ENCODE peak calls at places on chromosomes 13 and 19, in nine cellular contexts. K is OCI-LY7, O is esophagus muscularis mucosa, S is GM23338, C is HAP-1, P is breast epithelium, I is IMR-90, L is HCT116, N is heart right ventricle. B is an unnamed sample.
A peak's percentile ranks its signal among the peaks of the same experiment; 100 is the strongest.

GRCh38 chr19:32652893-32653625 is 21.9 kb downstream of the ANKRD27 start:
- DNase-seq in O (no peak), N (peak; percentile 80), K (no peak), L (no peak), P (peak; percentile 59), C (no peak), I (peak; percentile 81), S (no peak), B (no peak)

GRCh38 chr13:62875118-62875640 is 1459.5 kb upstream of the PCDH20 start:
- DNase-seq in P (no peak), S (no peak), I (no peak), O (no peak), C (no peak), K (no peak), N (no peak), L (no peak), B (no peak)

GRCh38 chr13:99505814-99506269 is 4.6 kb downstream of the TM9SF2 start:
- DNase-seq in P (no peak), K (no peak), N (no peak), I (peak; percentile 63), L (no peak), C (no peak), S (no peak), O (no peak), B (peak; percentile 51)

GRCh38 chr19:50266896-50267295 is 62.3 kb downstream of the KCNC3 start:
- DNase-seq in K (peak; percentile 54), C (no peak), I (no peak), P (no peak), N (no peak), S (peak; percentile 96), O (no peak), L (peak; percentile 47), B (no peak)

GRCh38 chr13:113145911-113146598 is 12.4 kb upstream of the PROZ start:
- DNase-seq in L (no peak), C (no peak), S (no peak), O (no peak), P (no peak), I (no peak), N (no peak), K (no peak), B (no peak)

GRCh38 chr19:23286477-23286876 is 36.3 kb upstream of the ZNF724 start:
- DNase-seq in C (no peak), K (peak; percentile 69), I (no peak), N (no peak), P (no peak), L (no peak), S (peak; percentile 79), O (peak; percentile 17), B (no peak)

GRCh38 chr19:42301646-42302204 is at the start of gene PRR19:
- DNase-seq in I (no peak), O (no peak), N (no peak), C (no peak), L (no peak), K (peak; percentile 50), S (peak; percentile 57), P (no peak), B (no peak)

GRCh38 chr13:107867701-107868661 is 347.4 kb downstream of the LIG4 start:
- DNase-seq in N (no peak), O (no peak), I (peak; percentile 57), C (peak; percentile 49), K (no peak), S (peak; percentile 83), P (no peak), L (no peak), B (no peak)

GRCh38 chr19:50280983-50281382 is 48.2 kb downstream of the KCNC3 start:
- DNase-seq in I (no peak), S (no peak), L (no peak), O (no peak), N (no peak), P (no peak), C (no peak), K (no peak), B (no peak)

GRCh38 chr13:39433705-39434104 is 169.3 kb downstream of the LHFPL6 start:
- DNase-seq in S (no peak), P (no peak), K (no peak), L (no peak), C (no peak), I (no peak), N (no peak), O (no peak), B (no peak)

GRCh38 chr13:112674412-112675383 is 15.1 kb upstream of the ATP11A start:
- DNase-seq in K (no peak), O (no peak), S (no peak), I (no peak), P (no peak), N (no peak), L (no peak), C (no peak), B (no peak)

GRCh38 chr19:10182847-10183246 is 11.9 kb downstream of the DNMT1 start:
- DNase-seq in O (no peak), C (no peak), P (no peak), K (no peak), S (no peak), I (no peak), L (no peak), N (no peak), B (no peak)

GRCh38 chr13:47081246-47081645 is 184.4 kb upstream of the HTR2A start:
- DNase-seq in P (no peak), N (no peak), S (no peak), K (no peak), L (no peak), I (no peak), O (no peak), C (no peak), B (no peak)

GRCh38 chr19:35977446-35978222 is 17.4 kb upstream of the SDHAF1 start:
- DNase-seq in S (peak; percentile 95), C (no peak), I (no peak), K (peak; percentile 73), P (no peak), O (no peak), N (no peak), L (peak; percentile 45), B (no peak)

GRCh38 chr13:42354246-42355117 is 82.5 kb downstream of the AKAP11 start:
- DNase-seq in I (peak; percentile 48), K (peak; percentile 12), P (no peak), O (peak; percentile 85), C (no peak), S (peak; percentile 19), N (no peak), L (no peak), B (peak; percentile 24)

GRCh38 chr13:76798037-76798436 is 88.2 kb downstream of the KCTD12 start:
- DNase-seq in P (no peak), C (no peak), N (no peak), K (no peak), I (no peak), L (no peak), O (no peak), S (no peak), B (no peak)
- H3K4me1 ChIP-seq in P (no peaks in the 10 kb centered on the region), C (no peaks in the 10 kb centered on the region), N (peaks cover 11% of the 10 kb centered on the region), K (no peaks in the 10 kb centered on the region), I (no peaks in the 10 kb centered on the region), L (no peaks in the 10 kb centered on the region), O (peaks cover 8% of the 10 kb centered on the region), S (no peaks in the 10 kb centered on the region), B (no peaks in the 10 kb centered on the region)

GRCh38 chr13:77523386-77523785 is 12.1 kb upstream of the SCEL start:
- DNase-seq in I (no peak), K (no peak), L (no peak), C (no peak), S (no peak), P (no peak), N (no peak), O (peak; percentile 17), B (no peak)
- H3K4me1 ChIP-seq in I (no peaks in the 10 kb centered on the region), K (no peaks in the 10 kb centered on the region), L (peaks cover 8% of the 10 kb centered on the region), C (no peaks in the 10 kb centered on the region), S (peaks cover 6% of the 10 kb centered on the region), P (no peaks in the 10 kb centered on the region), N (no peaks in the 10 kb centered on the region), O (peaks cover 6% of the 10 kb centered on the region), B (no peaks in the 10 kb centered on the region)

DNA sequence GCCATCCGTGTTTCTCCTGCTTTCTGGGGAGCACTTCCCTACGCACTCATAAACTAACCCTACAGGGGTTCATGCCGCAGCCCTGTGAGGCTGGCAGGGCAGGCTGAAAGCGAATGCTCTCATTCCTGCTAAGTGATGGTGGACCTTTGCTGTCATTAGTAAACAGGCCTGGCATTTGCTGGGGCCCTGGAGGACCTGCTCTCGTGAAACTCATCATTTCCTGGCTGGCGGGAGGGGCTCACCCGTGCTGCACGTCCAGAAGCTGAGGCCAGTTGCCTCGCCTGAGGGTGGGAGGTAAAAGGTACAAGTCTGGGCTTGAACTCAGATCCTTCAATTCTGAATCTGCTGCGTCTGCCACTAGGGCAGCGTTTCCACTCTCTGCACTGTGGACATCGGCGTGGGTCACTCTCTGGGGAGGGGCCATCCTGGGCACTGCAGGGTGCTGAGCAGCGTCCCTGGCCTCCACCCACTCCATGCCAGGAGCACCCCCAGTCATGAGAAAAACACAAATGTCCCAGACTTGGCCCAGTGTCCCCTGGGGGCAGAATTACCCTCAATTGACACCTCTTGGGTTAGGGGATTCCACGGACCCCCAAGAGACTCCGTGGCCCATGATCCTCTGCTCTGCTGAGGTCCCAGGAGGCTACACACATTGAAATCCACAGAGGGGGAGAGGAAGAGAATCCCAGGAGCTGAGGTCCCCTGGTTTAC is 7.0 kb downstream of the MOB3A start:
- DNase-seq in O (no peak), S (no peak), L (no peak), I (peak; percentile 36), K (peak; percentile 65), P (peak; percentile 65), N (no peak), C (no peak), B (no peak)
- H3K4me1 ChIP-seq in O (peaks cover 91% of the 10 kb centered on the region), S (peaks cover 5% of the 10 kb centered on the region), L (peaks cover 36% of the 10 kb centered on the region), I (peaks cover 5% of the 10 kb centered on the region), K (peaks cover 87% of the 10 kb centered on the region), P (peaks cover 17% of the 10 kb centered on the region), N (peaks cover 62% of the 10 kb centered on the region), C (no peaks in the 10 kb centered on the region), B (peaks cover 61% of the 10 kb centered on the region)

DNA sequence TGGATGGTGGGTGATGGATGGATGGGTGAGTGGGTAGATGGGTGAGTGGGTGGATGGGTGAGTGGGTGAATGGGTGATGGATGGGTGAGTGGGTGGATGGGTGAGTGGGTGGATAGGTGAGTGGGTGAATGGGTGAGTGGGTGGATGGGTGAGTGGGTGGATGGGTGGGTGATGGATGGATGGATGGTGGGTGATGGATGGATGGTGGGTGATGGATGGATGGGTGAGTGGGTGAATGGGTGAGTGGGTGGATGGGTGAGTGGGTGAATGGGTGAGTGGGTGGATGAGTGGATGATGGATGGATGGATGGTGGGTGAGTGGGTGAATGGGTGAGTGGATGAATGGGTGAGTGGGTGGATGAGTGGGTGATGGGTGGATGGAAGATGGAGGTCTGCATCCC is 2.8 kb downstream of the SMIM24 start:
- DNase-seq in I (no peak), O (no peak), C (no peak), P (no peak), N (no peak), S (no peak), L (no peak), K (no peak), B (no peak)
- H3K4me1 ChIP-seq in I (no peaks in the 10 kb centered on the region), O (peaks cover 4% of the 10 kb centered on the region), C (no peaks in the 10 kb centered on the region), P (no peaks in the 10 kb centered on the region), N (peaks cover 3% of the 10 kb centered on the region), S (peaks cover 11% of the 10 kb centered on the region), L (no peaks in the 10 kb centered on the region), K (peaks cover 46% of the 10 kb centered on the region), B (no peaks in the 10 kb centered on the region)

DNA sequence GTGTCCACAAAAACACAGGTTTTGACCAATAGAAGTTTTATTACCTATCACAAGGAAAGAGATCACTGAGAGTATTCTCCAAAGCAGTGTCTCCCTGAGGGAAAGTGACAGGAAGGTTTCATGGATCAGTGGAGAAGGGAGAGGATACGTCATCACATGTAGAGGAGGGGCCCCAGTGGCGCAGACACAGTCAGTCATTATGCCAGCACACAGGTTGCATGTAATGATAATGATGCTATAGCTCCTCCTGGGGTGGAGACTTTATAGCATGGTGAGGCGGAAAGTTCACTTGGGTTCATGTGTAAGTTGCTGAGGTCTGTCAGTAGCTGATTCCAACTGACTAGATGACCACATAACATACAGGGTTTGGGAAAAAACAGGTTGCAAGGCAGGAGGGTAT is 88.7 kb downstream of the FNDC3A start:
- DNase-seq in L (no peak), O (no peak), P (no peak), I (no peak), K (no peak), C (no peak), S (no peak), N (no peak), B (no peak)
- H3K4me1 ChIP-seq in L (no peaks in the 10 kb centered on the region), O (peaks cover 13% of the 10 kb centered on the region), P (no peaks in the 10 kb centered on the region), I (peaks cover 3% of the 10 kb centered on the region), K (no peaks in the 10 kb centered on the region), C (no peaks in the 10 kb centered on the region), S (no peaks in the 10 kb centered on the region), N (peaks cover 20% of the 10 kb centered on the region), B (no peaks in the 10 kb centered on the region)